ENCODE peak calls at places on chromosome 10, in four cellular contexts. R is right lobe of liver, U is fibroblast of lung, W is kidney epithelial cell. B is an unnamed sample.

GRCh38 chr10:91415816-91416215 is 5.7 kb downstream of the HECTD2 start:
- DNase-seq in R (no peak), U (no peak), W (no peak), B (no peak)

GRCh38 chr10:89378006-89378627 is at the start of gene IFIT1B:
- DNase-seq in R (no peak), U (no peak), W (no peak), B (no peak)

GRCh38 chr10:95837783-95838182 is 70.0 kb upstream of the CC2D2B start:
- DNase-seq in R (no peak), U (no peak), W (no peak), B (no peak)

GRCh38 chr10:81963606-81964005 is 88.6 kb downstream of the NRG3 start:
- DNase-seq in R (no peak), U (no peak), W (no peak), B (no peak)

GRCh38 chr10:69848454-69848853 is 46.7 kb downstream of the COL13A1 start:
- DNase-seq in R (no peak), U (no peak), W (no peak), B (no peak)

GRCh38 chr10:99426689-99427088 is 3.7 kb downstream of the GOT1 start:
- DNase-seq in R (no peak), U (no peak), W (no peak), B (no peak)

GRCh38 chr10:62244785-62245595 is 23.7 kb downstream of the RTKN2 start:
- DNase-seq in R (no peak), U (peak), W (no peak), B (no peak)

GRCh38 chr10:99888623-99889022 is 106.2 kb downstream of the ABCC2 start:
- DNase-seq in R (no peak), U (peak), W (no peak), B (no peak)

GRCh38 chr10:130045091-130045652 is 65.5 kb downstream of the C10orf143 start:
- DNase-seq in R (no peak), U (no peak), W (no peak), B (no peak)

DNA sequence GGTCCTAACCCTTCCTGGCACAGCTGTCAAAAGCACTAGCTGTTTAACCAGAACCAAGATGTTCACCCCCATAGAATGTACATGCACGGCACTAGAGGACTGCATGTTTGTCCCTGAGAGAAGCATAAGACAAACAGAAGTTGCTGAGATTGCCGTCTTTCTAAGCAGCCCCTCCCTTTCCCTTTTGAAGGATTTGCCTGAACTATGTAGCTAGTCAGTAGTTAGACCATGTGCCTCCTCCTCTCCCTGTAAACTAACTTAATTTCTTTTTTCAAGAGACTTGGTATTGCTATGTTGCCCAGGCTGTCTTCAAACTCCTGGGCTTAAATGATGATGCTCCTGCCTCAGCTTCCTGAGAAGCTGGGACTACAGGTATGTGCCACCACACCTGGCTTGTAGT is 40.7 kb downstream of the TBC1D12 start:
- DNase-seq in R (no peak), U (no peak), W (no peak), B (no peak)
- H3K4me3 ChIP-seq in R (no peak), U (no peak), W (no peak), B (no peak)

GRCh38 chr10:18140957-18141888 is 999 bp downstream of the CACNB2 start:
- DNase-seq in R (no peak), U (no peak), W (no peak), B (no peak)
- H3K4me3 ChIP-seq in R (peak), U (peak), W (peak), B (peak)

GRCh38 chr10:23556727-23557440 is 118.0 kb downstream of the OTUD1 start:
- DNase-seq in R (no peak), U (peak), W (peak), B (no peak)

GRCh38 chr10:23557777-23558176 is 118.9 kb downstream of the OTUD1 start:
- DNase-seq in R (no peak), U (no peak), W (no peak), B (no peak)

GRCh38 chr10:23558361-23558799 is 119.5 kb downstream of the OTUD1 start:
- DNase-seq in R (no peak), U (peak), W (no peak), B (no peak)
- H3K4me3 ChIP-seq in R (no peak), U (no peak), W (no peak), B (no peak)

DNA sequence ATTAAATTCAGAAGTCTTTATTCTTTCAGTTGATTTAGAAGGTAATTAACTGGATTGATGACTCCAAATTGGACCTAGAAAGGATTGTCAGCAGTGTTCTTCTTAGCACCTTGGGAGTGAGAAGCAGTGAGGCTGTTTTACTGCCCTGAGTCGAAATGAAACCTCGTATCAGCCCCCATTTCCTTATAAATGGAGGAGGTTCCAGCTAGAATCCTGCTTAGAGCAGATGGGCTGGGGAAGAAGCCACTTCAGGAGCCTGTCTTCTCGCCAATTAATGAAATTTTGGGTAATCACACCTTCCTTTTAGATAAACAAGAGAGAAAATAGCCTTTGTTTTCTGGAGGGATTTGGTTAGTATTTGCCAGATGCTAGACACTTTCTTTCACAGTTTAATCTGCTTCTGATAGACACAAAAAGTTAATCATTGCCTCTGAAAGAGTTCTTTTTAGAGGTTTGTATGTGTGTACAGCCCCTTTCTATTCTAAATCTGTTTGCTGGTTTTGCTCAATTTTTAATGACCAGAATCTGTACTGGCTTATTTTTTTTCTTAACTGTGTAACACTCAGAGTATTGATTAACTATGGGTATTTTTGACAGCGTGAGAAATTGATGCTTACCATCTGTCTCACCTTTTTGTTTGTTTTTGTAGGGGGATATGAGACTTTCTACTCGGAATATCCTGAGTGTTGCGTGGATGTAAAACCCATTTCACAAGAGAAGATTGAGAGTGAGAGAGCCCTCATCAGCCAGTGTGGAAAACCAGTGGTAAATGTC is 4.6 kb downstream of the DUSP5 start:
- DNase-seq in R (no peak), U (no peak), W (no peak), B (no peak)
- H3K4me3 ChIP-seq in R (peak), U (peak), W (no peak), B (peak)

DNA sequence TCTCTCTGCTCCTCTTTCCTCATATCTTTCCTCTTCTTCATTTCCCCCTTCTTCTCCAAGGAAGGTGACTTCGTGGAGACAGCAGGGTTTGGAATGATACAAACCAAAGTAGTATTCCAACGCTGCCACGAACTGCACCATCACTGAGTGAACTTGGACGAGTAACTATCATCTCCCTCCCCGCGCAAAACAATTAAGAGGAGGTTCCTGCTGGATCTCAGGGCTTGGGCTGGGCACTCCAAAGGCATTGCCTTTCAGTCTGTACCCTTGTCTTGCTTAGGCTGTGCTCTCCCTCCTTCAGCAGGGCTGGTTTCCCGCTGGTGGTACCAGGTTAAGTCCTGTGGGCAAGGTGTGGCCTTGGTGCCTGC is 790 bp upstream of the PITX3 start:
- DNase-seq in R (no peak), U (no peak), W (no peak), B (no peak)
- H3K4me3 ChIP-seq in R (peak), U (peak), W (peak), B (peak)

GRCh38 chr10:60806951-60807350 is 28.7 kb downstream of the CDK1 start:
- DNase-seq in R (no peak), U (no peak), W (no peak), B (no peak)

GRCh38 chr10:60807499-60807898 is 29.2 kb downstream of the CDK1 start:
- DNase-seq in R (no peak), U (no peak), W (no peak), B (no peak)

GRCh38 chr10:60810437-60811182 is 32.3 kb downstream of the CDK1 start:
- DNase-seq in R (no peak), U (peak), W (no peak), B (peak)

GRCh38 chr10:60808031-60808430 is 29.8 kb downstream of the CDK1 start:
- DNase-seq in R (no peak), U (no peak), W (no peak), B (no peak)

GRCh38 chr10:60809157-60809556 is 30.9 kb downstream of the CDK1 start:
- DNase-seq in R (no peak), U (peak), W (no peak), B (no peak)
- H3K4me3 ChIP-seq in R (no peak), U (no peak), W (no peak), B (no peak)

GRCh38 chr10:127194598-127194997 is 1.8 kb downstream of the INSYN2A start:
- DNase-seq in R (no peak), U (peak), W (no peak), B (no peak)
- H3K4me3 ChIP-seq in R (no peak), U (peak), W (no peak), B (no peak)

DNA sequence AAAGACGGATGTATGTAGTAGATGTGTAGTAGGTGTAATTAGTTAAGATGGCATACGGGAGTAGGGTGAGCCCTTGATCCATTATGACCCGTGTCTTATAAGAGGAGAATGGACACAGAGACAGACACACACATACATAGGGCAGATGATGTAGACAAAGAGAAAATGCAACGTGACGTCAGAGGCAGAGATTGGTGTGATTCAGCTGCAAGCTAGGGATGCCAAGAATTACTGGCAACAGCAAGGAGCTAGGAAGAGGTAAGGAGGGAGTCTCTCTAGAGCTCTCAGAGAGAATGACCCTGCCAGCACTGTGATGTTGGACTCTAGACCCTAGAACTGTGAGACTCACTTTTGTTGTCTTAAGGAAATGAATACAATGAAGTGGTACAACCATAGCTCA is 247.0 kb upstream of the HABP2 start:
- DNase-seq in R (no peak), U (peak), W (no peak), B (no peak)
- H3K4me3 ChIP-seq in R (no peak), U (no peak), W (no peak), B (no peak)

GRCh38 chr10:76035728-76036409 is 604.4 kb downstream of the LRMDA start:
- DNase-seq in R (no peak), U (no peak), W (no peak), B (no peak)
- H3K4me3 ChIP-seq in R (no peak), U (no peak), W (no peak), B (peak)